ENCODE peak calls at places on chromosomes 12 and 14, in five cellular contexts. One of them, this sample, is unnamed.

GRCh38 chr12:42020226-42020625 is 124.4 kb downstream of the GXYLT1 start:
- DNase-seq in osteocyte: no peak
- DNase-seq in nephron progenitor cell: no peak
- DNase-seq in CD4-positive, alpha-beta T cell: no peak
- DNase-seq in D721Med: no peak
- DNase-seq in this sample: no peak

GRCh38 chr12:93098077-93098476 is 169.0 kb upstream of the EEA1 start:
- DNase-seq in D721Med: no peak
- DNase-seq in nephron progenitor cell: peak
- DNase-seq in CD4-positive, alpha-beta T cell: peak
- DNase-seq in osteocyte: no peak
- DNase-seq in this sample: no peak

GRCh38 chr12:52380271-52380694 is 5.2 kb downstream of the KRT84 start:
- DNase-seq in CD4-positive, alpha-beta T cell: no peak
- DNase-seq in nephron progenitor cell: peak
- DNase-seq in osteocyte: no peak
- DNase-seq in D721Med: no peak
- DNase-seq in this sample: no peak

GRCh38 chr14:45254771-45255170 is 1.8 kb upstream of the MIS18BP1 start:
- DNase-seq in D721Med: no peak
- DNase-seq in CD4-positive, alpha-beta T cell: no peak
- DNase-seq in osteocyte: no peak
- DNase-seq in nephron progenitor cell: no peak
- DNase-seq in this sample: no peak

GRCh38 chr14:69318241-69318640 is 58.3 kb downstream of the GALNT16 start:
- DNase-seq in CD4-positive, alpha-beta T cell: no peak
- DNase-seq in D721Med: no peak
- DNase-seq in nephron progenitor cell: no peak
- DNase-seq in osteocyte: no peak
- DNase-seq in this sample: no peak

GRCh38 chr12:15220961-15221885 is at the start of gene RERG:
- DNase-seq in nephron progenitor cell: peak
- DNase-seq in CD4-positive, alpha-beta T cell: peak
- DNase-seq in osteocyte: peak
- DNase-seq in D721Med: peak
- DNase-seq in this sample: peak

GRCh38 chr12:132329036-132329738 is at the start of gene GALNT9:
- DNase-seq in CD4-positive, alpha-beta T cell: no peak
- DNase-seq in D721Med: no peak
- DNase-seq in nephron progenitor cell: peak
- DNase-seq in osteocyte: no peak
- DNase-seq in this sample: no peak

GRCh38 chr14:102238131-102238530 is 66.8 kb downstream of the MOK start:
- DNase-seq in CD4-positive, alpha-beta T cell: no peak
- DNase-seq in D721Med: no peak
- DNase-seq in osteocyte: no peak
- DNase-seq in nephron progenitor cell: no peak
- DNase-seq in this sample: no peak

GRCh38 chr14:100193417-100194357 is 34.2 kb upstream of the DEGS2 start:
- DNase-seq in osteocyte: no peak
- DNase-seq in D721Med: no peak
- DNase-seq in nephron progenitor cell: no peak
- DNase-seq in CD4-positive, alpha-beta T cell: no peak
- DNase-seq in this sample: peak

GRCh38 chr14:36059531-36059930 is 117.0 kb downstream of the PTCSC3 start:
- DNase-seq in nephron progenitor cell: no peak
- DNase-seq in D721Med: no peak
- DNase-seq in osteocyte: no peak
- DNase-seq in CD4-positive, alpha-beta T cell: no peak
- DNase-seq in this sample: no peak

GRCh38 chr14:56057071-56057865 is 60.9 kb upstream of the PELI2 start:
- DNase-seq in osteocyte: no peak
- DNase-seq in CD4-positive, alpha-beta T cell: no peak
- DNase-seq in nephron progenitor cell: no peak
- DNase-seq in D721Med: no peak
- DNase-seq in this sample: no peak

GRCh38 chr12:16112626-16113560 is 164.6 kb downstream of the SLC15A5 start:
- DNase-seq in D721Med: no peak
- DNase-seq in osteocyte: no peak
- DNase-seq in nephron progenitor cell: peak
- DNase-seq in CD4-positive, alpha-beta T cell: no peak
- DNase-seq in this sample: no peak

GRCh38 chr12:12024958-12025682 is 45.6 kb upstream of the BCL2L14 start:
- DNase-seq in nephron progenitor cell: no peak
- DNase-seq in osteocyte: peak
- DNase-seq in D721Med: no peak
- DNase-seq in CD4-positive, alpha-beta T cell: no peak
- DNase-seq in this sample: no peak

DNA sequence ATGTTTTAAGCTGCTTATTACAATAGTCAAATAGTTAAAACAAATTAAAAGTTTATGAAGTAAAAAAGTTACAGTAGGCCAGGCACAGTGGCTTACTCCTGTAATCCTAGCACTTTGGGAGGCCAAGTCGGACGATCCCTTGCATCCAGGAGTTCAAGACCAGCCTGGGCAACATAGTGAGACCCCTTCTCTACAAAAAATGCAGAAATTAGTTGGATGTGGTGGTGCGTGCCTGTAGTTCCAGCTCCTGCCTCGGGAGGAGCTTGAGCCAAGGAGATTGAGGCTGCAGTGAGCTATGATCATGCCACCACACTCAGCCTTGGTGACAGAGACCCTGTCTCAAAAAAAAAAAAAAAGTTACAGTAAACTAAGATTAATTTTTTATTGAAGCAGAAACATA is 142.6 kb downstream of the MIPOL1 start:
- DNase-seq in CD4-positive, alpha-beta T cell: no peak
- DNase-seq in nephron progenitor cell: no peak
- DNase-seq in D721Med: no peak
- DNase-seq in osteocyte: no peak
- DNase-seq in this sample: no peak
- TF ChIP-seq CTCF in CD4-positive, alpha-beta T cell: no peak
- TF ChIP-seq CTCF in nephron progenitor cell: no peak
- TF ChIP-seq CTCF in D721Med: no peak
- TF ChIP-seq CTCF in osteocyte: no peak
- TF ChIP-seq CTCF in this sample: no peak

GRCh38 chr12:126067930-126068329 is 1002.7 kb downstream of the AACS start:
- DNase-seq in D721Med: no peak
- DNase-seq in CD4-positive, alpha-beta T cell: no peak
- DNase-seq in osteocyte: no peak
- DNase-seq in nephron progenitor cell: no peak
- DNase-seq in this sample: no peak

GRCh38 chr12:126064028-126064427 is 998.8 kb downstream of the AACS start:
- DNase-seq in osteocyte: no peak
- DNase-seq in nephron progenitor cell: no peak
- DNase-seq in D721Med: no peak
- DNase-seq in CD4-positive, alpha-beta T cell: no peak
- DNase-seq in this sample: no peak

DNA sequence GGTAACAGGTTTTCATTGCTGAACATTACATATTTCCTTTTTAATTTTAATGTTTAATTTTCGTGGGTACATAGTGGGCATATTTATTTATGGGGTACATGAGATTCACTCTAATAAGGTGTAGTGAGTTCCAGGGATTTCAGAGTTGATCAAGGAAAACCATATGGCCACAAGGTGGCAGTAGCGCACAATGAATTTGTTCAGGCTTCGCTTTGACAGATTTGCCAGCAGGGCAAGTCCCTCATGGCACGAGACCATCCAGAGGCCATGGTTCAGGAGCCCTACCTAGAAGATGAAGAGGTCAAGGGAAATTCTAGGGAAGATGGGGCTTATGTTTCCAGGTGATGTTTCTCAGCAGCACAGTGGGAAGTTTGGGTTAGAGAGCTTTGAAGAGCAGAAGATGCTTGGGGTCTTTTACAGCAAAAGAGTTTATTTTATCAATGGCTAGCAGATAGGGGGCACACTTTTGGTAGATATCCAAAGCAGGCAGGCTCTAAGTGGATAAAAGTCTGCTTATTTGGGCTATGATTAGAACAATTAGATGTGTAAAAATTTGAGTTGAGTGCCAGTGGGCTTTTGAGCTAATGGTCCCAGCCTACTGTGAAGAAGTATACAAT is 1004.4 kb downstream of the AACS start:
- DNase-seq in osteocyte: no peak
- DNase-seq in D721Med: no peak
- DNase-seq in CD4-positive, alpha-beta T cell: no peak
- DNase-seq in nephron progenitor cell: peak
- DNase-seq in this sample: peak
- TF ChIP-seq CTCF in osteocyte: peak
- TF ChIP-seq CTCF in D721Med: peak
- TF ChIP-seq CTCF in CD4-positive, alpha-beta T cell: no peak
- TF ChIP-seq CTCF in nephron progenitor cell: peak
- TF ChIP-seq CTCF in this sample: peak

GRCh38 chr12:64608901-64609542 is 1.3 kb upstream of the RASSF3 start:
- DNase-seq in nephron progenitor cell: peak
- DNase-seq in osteocyte: no peak
- DNase-seq in CD4-positive, alpha-beta T cell: no peak
- DNase-seq in D721Med: no peak
- DNase-seq in this sample: peak
- TF ChIP-seq CTCF in nephron progenitor cell: no peak
- TF ChIP-seq CTCF in osteocyte: peak
- TF ChIP-seq CTCF in CD4-positive, alpha-beta T cell: no peak
- TF ChIP-seq CTCF in D721Med: peak
- TF ChIP-seq CTCF in this sample: peak

GRCh38 chr14:104341532-104342434 is 203.4 kb downstream of the KIF26A start:
- DNase-seq in osteocyte: no peak
- DNase-seq in nephron progenitor cell: peak
- DNase-seq in D721Med: peak
- DNase-seq in CD4-positive, alpha-beta T cell: no peak
- DNase-seq in this sample: no peak
- TF ChIP-seq CTCF in osteocyte: peak
- TF ChIP-seq CTCF in nephron progenitor cell: peak
- TF ChIP-seq CTCF in D721Med: peak
- TF ChIP-seq CTCF in CD4-positive, alpha-beta T cell: no peak
- TF ChIP-seq CTCF in this sample: peak

This sample was measured in GM13977.